ENCODE peak calls at places on chromosomes 2 and 18, in five cellular contexts. Z, N, D, I and G are unnamed samples. For H3K36me3 and H3K27me3, the result is how much of the 10 kb centered on the place peaks cover.

GRCh38 chr18:55250729-55251128 is 291.5 kb upstream of the CCDC68 start:
- DNase-seq in N (no peak), I (no peak), Z (no peak), D (no peak), G (no peak)

GRCh38 chr2:64260817-64261216 is 116.6 kb upstream of the PELI1 start:
- DNase-seq in N (peak), D (peak), Z (peak), I (peak), G (peak)

GRCh38 chr2:47165001-47165555 is 10.0 kb upstream of the STPG4 start:
- DNase-seq in I (no peak), Z (no peak), D (no peak), N (no peak), G (no peak)

GRCh38 chr2:72883356-72883962 is 3.7 kb upstream of the SPR start:
- DNase-seq in N (no peak), I (no peak), Z (no peak), D (no peak), G (no peak)

GRCh38 chr2:43067254-43068052 is 159.0 kb downstream of the ZFP36L2 start:
- DNase-seq in Z (no peak), N (peak), D (no peak), I (no peak), G (no peak)

GRCh38 chr2:238080518-238080917 is 19.6 kb upstream of the ESPNL start:
- DNase-seq in N (no peak), Z (no peak), I (no peak), D (no peak), G (no peak)

GRCh38 chr2:10407432-10407831 is 40.7 kb downstream of the ODC1 start:
- DNase-seq in Z (no peak), N (no peak), D (no peak), I (no peak), G (no peak)

GRCh38 chr2:201523506-201523905 is 72.0 kb downstream of the STRADB start:
- DNase-seq in Z (no peak), D (no peak), I (no peak), N (no peak), G (no peak)

GRCh38 chr2:31312898-31313297 is 78.9 kb downstream of the EHD3 start:
- DNase-seq in N (no peak), I (no peak), D (no peak), Z (no peak), G (no peak)

GRCh38 chr2:36562245-36562644 is 35.7 kb downstream of the FEZ2 start:
- DNase-seq in N (no peak), I (no peak), D (no peak), Z (no peak), G (no peak)

GRCh38 chr2:16584824-16585546 is 80.6 kb downstream of the CYRIA start:
- DNase-seq in N (no peak), Z (no peak), D (no peak), I (no peak), G (no peak)

GRCh38 chr18:39345321-39345720 is 1779.7 kb upstream of the CELF4 start:
- DNase-seq in N (no peak), Z (no peak), D (no peak), I (no peak), G (no peak)

GRCh38 chr18:10456718-10457499 is 2.5 kb downstream of the APCDD1 start:
- DNase-seq in Z (no peak), D (no peak), N (no peak), I (no peak), G (no peak)

GRCh38 chr2:189013677-189014380 is 39.7 kb downstream of the COL3A1 start:
- DNase-seq in N (no peak), D (no peak), I (no peak), Z (no peak), G (no peak)

GRCh38 chr2:223058952-223059716 is 7.1 kb downstream of the KCNE4 start:
- DNase-seq in Z (no peak), D (no peak), I (no peak), N (no peak), G (no peak)

GRCh38 chr2:45809205-45809604 is 157.7 kb downstream of the PRKCE start:
- DNase-seq in I (no peak), Z (no peak), D (no peak), N (no peak), G (no peak)

GRCh38 chr18:36756262-36756661 is 72.5 kb downstream of the TPGS2 start:
- DNase-seq in N (no peak), Z (no peak), D (no peak), I (no peak), G (no peak)

GRCh38 chr2:9170458-9171130 is 36.0 kb upstream of the ASAP2 start:
- DNase-seq in Z (no peak), N (no peak), I (no peak), D (no peak), G (no peak)

GRCh38 chr2:166163775-166164174 is 36.0 kb upstream of the SCN1A start:
- DNase-seq in Z (no peak), I (no peak), D (no peak), N (no peak), G (no peak)

GRCh38 chr2:226782092-226782713 is 17.4 kb downstream of the IRS1 start:
- DNase-seq in Z (no peak), D (no peak), I (no peak), N (no peak), G (no peak)

GRCh38 chr2:127321306-127321705 is 27.4 kb upstream of the ERCC3 start:
- DNase-seq in I (no peak), Z (no peak), D (no peak), N (no peak), G (no peak)

GRCh38 chr2:61357681-61358080 is 113.2 kb downstream of the USP34 start:
- DNase-seq in N (no peak), D (no peak), I (peak), Z (peak), G (no peak)

GRCh38 chr2:106124787-106125549 is 69.1 kb downstream of the UXS1 start:
- DNase-seq in Z (no peak), I (no peak), N (no peak), D (no peak), G (no peak)

GRCh38 chr2:155054712-155055111 is 356.2 kb downstream of the KCNJ3 start:
- DNase-seq in Z (no peak), D (no peak), I (no peak), N (no peak), G (no peak)

GRCh38 chr2:191384829-191385228 is 139.6 kb downstream of the MYO1B start:
- DNase-seq in I (no peak), Z (no peak), D (no peak), N (no peak), G (no peak)

GRCh38 chr2:136129601-136130000 is 11.7 kb upstream of the CXCR4 start:
- DNase-seq in N (no peak), Z (no peak), D (no peak), I (no peak), G (no peak)

GRCh38 chr2:79849241-79849640 is 336.4 kb downstream of the CTNNA2 start:
- DNase-seq in D (no peak), Z (no peak), I (no peak), N (no peak), G (no peak)

GRCh38 chr2:119196301-119197124 is 27.1 kb upstream of the STEAP3 start:
- DNase-seq in D (no peak), Z (no peak), N (no peak), I (no peak), G (no peak)

GRCh38 chr2:98775146-98775988 is 44.4 kb upstream of the MGAT4A start:
- DNase-seq in I (no peak), N (no peak), D (no peak), Z (no peak), G (no peak)

GRCh38 chr18:4986677-4987076 is 210.4 kb downstream of the AKAIN1 start:
- DNase-seq in Z (peak), D (no peak), I (no peak), N (no peak), G (no peak)

GRCh38 chr2:149258531-149258930 is 71.9 kb upstream of the LYPD6 start:
- DNase-seq in N (no peak), D (no peak), Z (no peak), I (no peak), G (no peak)

GRCh38 chr18:25310045-25310444 is 41.9 kb downstream of the ZNF521 start:
- DNase-seq in N (no peak), D (peak), I (no peak), Z (no peak), G (no peak)

GRCh38 chr18:9838144-9838877 is 47.5 kb upstream of the TXNDC2 start:
- DNase-seq in D (no peak), N (no peak), I (peak), Z (peak), G (no peak)

GRCh38 chr2:68734688-68735525 is at the start of gene ARHGAP25:
- DNase-seq in I (no peak), N (no peak), Z (no peak), D (peak), G (peak)

DNA sequence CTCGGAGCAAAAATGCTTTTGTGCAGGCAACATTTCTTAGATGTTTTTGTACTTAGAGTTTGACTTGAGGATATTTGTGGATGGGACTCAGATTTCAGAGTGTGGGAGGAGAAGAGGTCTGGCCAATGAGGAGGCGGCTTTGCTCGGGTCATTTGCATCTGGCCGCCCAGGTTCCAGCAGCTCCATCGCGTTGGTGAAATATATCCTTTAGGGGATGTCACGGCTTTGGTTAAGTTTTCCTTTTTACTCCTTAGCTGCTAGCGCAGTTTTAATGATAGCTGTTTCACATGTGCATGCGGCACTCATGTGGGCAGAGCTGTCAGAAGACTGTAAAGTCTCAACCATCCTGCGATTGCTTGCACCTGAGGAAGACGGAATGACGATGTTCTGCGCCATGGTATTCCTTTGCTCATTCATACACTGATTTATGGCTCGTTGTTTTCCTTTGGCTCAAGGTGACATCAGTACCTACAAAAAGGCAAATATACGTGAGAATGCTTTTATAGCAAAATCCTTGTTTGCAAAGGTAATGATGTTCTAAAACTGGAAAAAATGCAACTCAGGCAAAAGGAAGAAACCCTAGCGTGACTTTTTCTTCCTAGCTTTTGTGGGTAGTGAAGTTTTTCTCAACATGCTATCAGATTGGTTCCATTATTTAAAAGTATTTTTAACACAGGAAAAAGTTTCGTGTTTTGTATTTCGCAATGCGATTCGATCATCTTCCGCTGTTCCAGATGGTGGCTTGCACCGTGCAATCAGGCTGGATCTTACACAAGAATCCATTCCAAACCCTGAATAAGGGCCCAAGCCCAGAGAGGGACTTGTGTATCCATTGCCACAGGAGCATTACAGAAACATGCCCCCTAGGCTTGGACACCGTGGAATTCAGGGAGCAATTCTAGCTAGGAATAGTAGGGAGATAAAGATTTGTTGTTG is 70.5 kb upstream of the ZNF516 start:
- DNase-seq in N (peak), I (peak), D (peak), Z (peak), G (no peak)
- H3K4me3 ChIP-seq in N (peak), I (peak), D (no peak), Z (peak), G (no peak)

GRCh38 chr18:213505-213904 is 54.3 kb downstream of the THOC1 start:
- DNase-seq in D (no peak), N (no peak), I (no peak), Z (no peak), G (no peak)

GRCh38 chr18:210075-210474 is 51.7 kb downstream of the USP14 start:
- DNase-seq in D (no peak), N (no peak), Z (no peak), I (no peak), G (no peak)

GRCh38 chr18:210780-211179 is 52.4 kb downstream of the USP14 start:
- DNase-seq in D (no peak), Z (no peak), N (no peak), I (no peak), G (no peak)

GRCh38 chr18:212780-213179 is 54.4 kb downstream of the USP14 start:
- DNase-seq in N (no peak), D (no peak), I (no peak), Z (no peak), G (no peak)

DNA sequence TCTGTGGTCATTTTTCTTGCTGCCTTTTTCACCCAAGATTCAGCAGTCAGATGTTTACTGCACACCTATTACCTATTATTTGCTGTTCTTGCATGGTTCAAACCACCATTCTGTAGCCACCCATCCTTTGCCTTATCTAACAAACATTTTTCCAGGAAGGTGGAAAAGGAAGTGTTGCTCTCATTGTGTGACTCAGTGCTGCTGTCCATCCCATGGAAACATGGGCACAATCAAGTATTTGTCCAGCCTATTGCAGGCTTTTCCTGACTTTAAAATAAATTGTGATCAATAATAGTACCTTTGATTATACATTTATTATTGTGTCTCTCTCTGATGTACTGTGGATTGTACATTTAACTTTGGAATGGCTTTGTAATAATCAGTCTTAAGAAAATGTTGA is 53.2 kb downstream of the USP14 start:
- DNase-seq in I (no peak), D (no peak), N (no peak), Z (no peak), G (no peak)
- H3K36me3 ChIP-seq in I (half or more), D (half or more), N (under half), Z (half or more), G (under half)

GRCh38 chr18:13401404-13401803 is 182.8 kb downstream of the LDLRAD4 start:
- DNase-seq in Z (no peak), I (no peak), N (no peak), D (no peak), G (no peak)
- H3K27me3 ChIP-seq in Z (under half), I (under half), N (under half), D (under half), G (under half)

GRCh38 chr2:3302421-3302750 is 75.2 kb downstream of the EIPR1 start:
- DNase-seq in D (no peak), Z (no peak), I (peak), N (no peak), G (no peak)

GRCh38 chr2:3305952-3306351 is 71.7 kb downstream of the EIPR1 start:
- DNase-seq in N (no peak), D (no peak), I (peak), Z (no peak), G (no peak)

GRCh38 chr2:3302751-3303582 is 74.7 kb downstream of the EIPR1 start:
- DNase-seq in Z (no peak), D (no peak), I (peak), N (no peak), G (no peak)

GRCh38 chr2:3305431-3305830 is 72.2 kb downstream of the EIPR1 start:
- DNase-seq in N (no peak), D (no peak), I (peak), Z (no peak), G (no peak)

GRCh38 chr2:3303583-3304406 is 73.8 kb downstream of the EIPR1 start:
- DNase-seq in Z (peak), N (peak), I (peak), D (peak), G (peak)
- H3K4me3 ChIP-seq in Z (no peak), N (peak), I (peak), D (no peak), G (no peak)